ENCODE peak calls at places on chromosomes 4 and X, in four cellular contexts. D is cardiac muscle cell, B is A673, S is WERI-Rb-1. U is an unnamed sample.
A peak's percentile ranks its signal among the peaks of the same experiment; 100 is the strongest.

GRCh38 chrX:152945021-152945979 is 47.4 kb downstream of the ZNF185 start:
- DNase-seq in D (no peak), B (no peak), S (no peak), U (no peak)

GRCh38 chr4:87961993-87962791 is 13.3 kb upstream of the SPP1 start:
- DNase-seq in D (no peak), B (no peak), S (no peak), U (peak; percentile 32)

GRCh38 chrX:115603534-115604074 is 42.6 kb downstream of the PLS3 start:
- DNase-seq in D (no peak), B (no peak), S (no peak), U (no peak)

GRCh38 chr4:99947190-99947578 is 766 bp upstream of the DNAJB14 start:
- DNase-seq in D (peak; percentile 0), B (peak; percentile 53), S (no peak), U (no peak)

GRCh38 chr4:118270492-118270891 is 82.3 kb downstream of the PRSS12 start:
- DNase-seq in D (peak; percentile 62), B (peak; percentile 58), S (no peak), U (peak; percentile 72)

GRCh38 chr4:152633118-152633517 is 46.7 kb downstream of the TMEM154 start:
- DNase-seq in D (no peak), B (no peak), S (no peak), U (no peak)

GRCh38 chr4:53553486-53554210 is 37.6 kb downstream of the LNX1 start:
- DNase-seq in D (no peak), B (no peak), S (no peak), U (no peak)

GRCh38 chr4:4541040-4541631 is 712 bp downstream of the STX18 start:
- DNase-seq in D (peak; percentile 35), B (no peak), S (peak; percentile 13), U (peak; percentile 46)

GRCh38 chrX:149962859-149963757 is 24.8 kb upstream of the EOLA2 start:
- DNase-seq in D (peak; percentile 61), B (peak; percentile 76), S (peak; percentile 45), U (peak; percentile 61)

GRCh38 chrX:137428251-137428661 is 137.7 kb upstream of the ZIC3 start:
- DNase-seq in D (peak; percentile 9), B (no peak), S (no peak), U (no peak)

GRCh38 chrX:152912121-152912520 is 14.3 kb downstream of the ZNF185 start:
- DNase-seq in D (peak; percentile 34), B (peak; percentile 22), S (no peak), U (no peak)

GRCh38 chrX:58025979-58026378 is 115.7 kb upstream of the ZXDA start:
- DNase-seq in D (no peak), B (peak; percentile 52), S (peak; percentile 29), U (no peak)

GRCh38 chr4:27702710-27703431 is 842.2 kb downstream of the STIM2 start:
- DNase-seq in D (peak; percentile 41), B (peak; percentile 28), S (peak; percentile 32), U (peak; percentile 16)

GRCh38 chr4:106287353-106287969 is 28.5 kb downstream of the TBCK start:
- DNase-seq in D (no peak), B (peak; percentile 21), S (no peak), U (peak; percentile 71)

GRCh38 chr4:6582889-6583504 is 8.0 kb downstream of the MAN2B2 start:
- DNase-seq in D (no peak), B (peak; percentile 35), S (peak; percentile 56), U (no peak)

GRCh38 chrX:107272431-107272921 is 66.1 kb downstream of the DNAAF6 start:
- DNase-seq in D (peak; percentile 35), B (peak; percentile 32), S (no peak), U (peak; percentile 14)

GRCh38 chr4:54371211-54371610 is 142.1 kb downstream of the PDGFRA start:
- DNase-seq in D (no peak), B (no peak), S (no peak), U (no peak)

GRCh38 chr4:167028976-167029375 is 205.3 kb downstream of the SPOCK3 start:
- DNase-seq in D (no peak), B (no peak), S (no peak), U (no peak)

GRCh38 chr4:71559957-71560541 is 221.2 kb downstream of the SLC4A4 start:
- DNase-seq in D (no peak), B (no peak), S (no peak), U (no peak)

GRCh38 chr4:150960079-150960478 is 55.0 kb downstream of the LRBA start:
- DNase-seq in D (no peak), B (peak; percentile 60), S (peak; percentile 40), U (peak; percentile 19)

GRCh38 chr4:149534779-149535178 is 280.9 kb downstream of the IQCM start:
- DNase-seq in D (no peak), B (peak; percentile 88), S (no peak), U (no peak)

GRCh38 chr4:110196871-110197420 is 1.5 kb downstream of the ELOVL6 start:
- DNase-seq in D (peak; percentile 83), B (no peak), S (peak; percentile 72), U (no peak)

GRCh38 chr4:40559585-40560465 is 69.8 kb downstream of the RBM47 start:
- DNase-seq in D (no peak), B (no peak), S (no peak), U (no peak)

GRCh38 chrX:70174754-70175153 is 2.5 kb upstream of the DGAT2L6 start:
- DNase-seq in D (no peak), B (no peak), S (no peak), U (no peak)

GRCh38 chrX:137166591-137166990 is 132.8 kb upstream of the GPR101 start:
- DNase-seq in D (peak; percentile 15), B (peak; percentile 37), S (peak; percentile 15), U (peak; percentile 9)

GRCh38 chrX:10163031-10163430 is 6.3 kb downstream of the CLCN4 start:
- DNase-seq in D (no peak), B (no peak), S (no peak), U (no peak)

GRCh38 chr4:168682898-168683500 is 186.1 kb downstream of the PALLD start:
- DNase-seq in D (no peak), B (no peak), S (no peak), U (no peak)

GRCh38 chrX:101291204-101291603 is at the start of gene TAF7L:
- DNase-seq in D (no peak), B (no peak), S (no peak), U (no peak)

GRCh38 chr4:104352211-104352610 is 142.5 kb downstream of the CXXC4 start:
- DNase-seq in D (no peak), B (peak; percentile 20), S (no peak), U (no peak)

GRCh38 chr4:153348006-153348405 is 3.5 kb downstream of the MND1 start:
- DNase-seq in D (no peak), B (no peak), S (no peak), U (peak; percentile 8)

GRCh38 chr4:148341980-148342800 is 100.0 kb downstream of the NR3C2 start:
- DNase-seq in D (no peak), B (no peak), S (peak; percentile 40), U (no peak)

GRCh38 chr4:38693531-38693930 is 29.5 kb downstream of the KLF3 start:
- DNase-seq in D (no peak), B (no peak), S (no peak), U (no peak)

GRCh38 chr4:38695844-38696243 is 31.8 kb downstream of the KLF3 start:
- DNase-seq in D (no peak), B (no peak), S (no peak), U (no peak)

GRCh38 chr4:38699112-38699511 is 35.1 kb downstream of the KLF3 start:
- DNase-seq in D (no peak), B (no peak), S (no peak), U (no peak)

GRCh38 chr4:38694330-38694729 is 30.3 kb downstream of the KLF3 start:
- DNase-seq in D (no peak), B (no peak), S (no peak), U (no peak)

DNA sequence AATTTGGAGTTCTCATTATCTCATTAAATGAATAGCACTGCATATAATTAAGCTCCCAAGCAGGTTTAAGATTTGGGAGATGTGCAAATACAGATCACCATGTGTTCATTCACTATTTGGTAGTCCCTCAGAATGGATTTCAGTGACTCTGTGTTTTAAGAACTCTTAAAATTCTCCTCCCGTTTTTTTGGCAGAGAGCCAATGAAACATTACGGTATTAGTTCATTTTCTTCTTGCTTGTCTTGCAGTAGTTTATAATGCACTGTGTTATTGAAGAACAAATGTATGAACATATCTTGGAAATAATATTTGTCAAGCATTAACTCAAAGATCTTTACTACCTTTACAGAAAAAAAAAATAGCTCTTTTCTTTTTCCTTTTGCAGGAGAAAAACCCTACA is 32.7 kb downstream of the KLF3 start:
- DNase-seq in D (no peak), B (peak; percentile 34), S (no peak), U (no peak)
- H3K36me3 ChIP-seq in D (peaks cover 20% of the 10 kb centered on the region), B (peaks cover 40% of the 10 kb centered on the region), S (peaks cover 27% of the 10 kb centered on the region), U (peaks cover 3% of the 10 kb centered on the region)

DNA sequence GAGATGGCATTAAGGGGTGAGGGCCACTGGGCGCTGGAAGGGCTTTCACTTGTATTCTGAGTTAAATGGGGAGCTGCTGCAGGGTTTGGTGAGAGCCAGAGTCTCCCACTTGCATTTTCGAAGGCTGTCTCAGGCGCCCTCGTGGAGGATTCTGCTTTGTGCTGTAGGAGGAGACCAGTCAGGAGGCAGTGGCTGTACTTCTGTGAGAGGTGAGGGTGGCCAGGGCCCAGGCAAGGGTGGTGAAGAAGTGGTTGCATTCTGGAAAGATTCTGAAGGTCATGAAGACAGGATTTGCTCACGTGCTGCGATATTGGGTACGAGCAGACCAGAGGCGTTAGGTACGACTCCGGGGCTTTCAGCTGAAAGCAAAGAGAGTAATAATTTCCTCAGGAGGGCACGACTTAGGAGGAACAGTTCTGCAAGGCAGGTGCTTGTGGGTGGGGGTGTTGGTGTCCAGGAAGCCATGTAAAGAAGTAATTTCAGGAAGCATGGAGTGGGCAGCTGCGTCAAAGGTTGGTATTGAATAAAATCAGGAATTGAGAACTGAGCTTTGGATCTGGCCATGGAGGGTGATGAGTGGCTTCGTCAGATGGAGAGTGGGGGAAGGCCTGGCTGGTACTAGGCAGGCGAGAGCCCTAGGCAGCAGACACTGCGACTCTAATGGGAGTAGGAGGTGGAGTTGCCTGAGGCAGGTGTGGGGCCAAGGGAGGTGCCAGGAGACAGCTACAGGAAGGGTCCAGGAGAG is 18.2 kb downstream of the PIGG start:
- DNase-seq in D (no peak), B (no peak), S (no peak), U (no peak)
- H3K36me3 ChIP-seq in D (peaks cover 37% of the 10 kb centered on the region), B (peaks cover 13% of the 10 kb centered on the region), S (peaks cover 69% of the 10 kb centered on the region), U (no peaks in the 10 kb centered on the region)

DNA sequence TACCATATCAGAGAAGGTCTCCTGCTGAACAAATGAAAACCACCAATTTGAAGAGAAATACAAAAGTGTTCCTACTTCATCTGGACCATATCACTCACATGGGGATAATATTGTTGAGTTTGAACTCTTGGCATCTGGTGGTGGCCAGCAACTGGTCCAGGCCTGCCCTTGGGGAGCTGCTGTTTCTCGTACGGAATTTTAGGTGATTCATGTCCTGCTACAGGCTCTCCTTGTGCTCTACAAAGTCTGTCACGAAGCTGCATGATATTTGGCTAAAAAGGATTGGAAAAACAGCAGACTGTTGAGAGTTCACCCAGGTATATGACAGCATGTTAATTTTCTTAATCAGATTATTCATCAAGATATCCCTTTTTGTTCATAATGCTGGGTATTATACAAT is 42.2 kb downstream of the SEC31A start:
- DNase-seq in D (no peak), B (no peak), S (no peak), U (no peak)
- H3K36me3 ChIP-seq in D (peaks cover 72% of the 10 kb centered on the region), B (peaks cover 68% of the 10 kb centered on the region), S (peaks cover 79% of the 10 kb centered on the region), U (peaks cover 6% of the 10 kb centered on the region)

GRCh38 chr4:2745981-2746806 is 9.9 kb downstream of the TNIP2 start:
- DNase-seq in D (no peak), B (peak; percentile 89), S (no peak), U (peak; percentile 68)

GRCh38 chr4:2743518-2744445 is 12.4 kb downstream of the TNIP2 start:
- DNase-seq in D (no peak), B (no peak), S (no peak), U (no peak)

GRCh38 chr4:2742823-2743517 is 13.2 kb downstream of the TNIP2 start:
- DNase-seq in D (no peak), B (no peak), S (no peak), U (no peak)

GRCh38 chr4:2745516-2745915 is 10.6 kb downstream of the TNIP2 start:
- DNase-seq in D (no peak), B (no peak), S (no peak), U (no peak)

GRCh38 chr4:2744576-2745270 is 11.4 kb downstream of the TNIP2 start:
- DNase-seq in D (no peak), B (peak; percentile 57), S (no peak), U (no peak)
- H3K36me3 ChIP-seq in D (peaks cover 18% of the 10 kb centered on the region), B (peaks cover 36% of the 10 kb centered on the region), S (peaks cover 54% of the 10 kb centered on the region), U (no peaks in the 10 kb centered on the region)

U was measured in hepatocyte.